ENCODE peak calls at places on chromosomes 3 and 15, in five cellular contexts. One of them, this sample, is unnamed.

GRCh38 chr3:11230807-11231206 is 41.4 kb upstream of the ATG7 start:
- DNase-seq in K562: no peak
- DNase-seq in HepG2: no peak
- DNase-seq in GM12878: no peak
- DNase-seq in H1: no peak
- DNase-seq in this sample: no peak

GRCh38 chr15:62824111-62824737 is 218.3 kb upstream of the TPM1 start:
- DNase-seq in K562: no peak
- DNase-seq in HepG2: no peak
- DNase-seq in GM12878: no peak
- DNase-seq in H1: no peak
- DNase-seq in this sample: no peak

GRCh38 chr3:25563601-25564000 is 101.1 kb downstream of the TOP2B start:
- DNase-seq in K562: no peak
- DNase-seq in HepG2: no peak
- DNase-seq in GM12878: no peak
- DNase-seq in H1: no peak
- DNase-seq in this sample: no peak

GRCh38 chr3:29438580-29438979 is 157.7 kb downstream of the RBMS3 start:
- DNase-seq in K562: no peak
- DNase-seq in HepG2: no peak
- DNase-seq in GM12878: no peak
- DNase-seq in H1: no peak
- DNase-seq in this sample: no peak

GRCh38 chr3:143092191-143092590 is 27.4 kb upstream of the CHST2 start:
- DNase-seq in K562: peak
- DNase-seq in HepG2: no peak
- DNase-seq in GM12878: no peak
- DNase-seq in H1: no peak
- DNase-seq in this sample: no peak

GRCh38 chr3:148203263-148204010 is 494.3 kb upstream of the AGTR1 start:
- DNase-seq in K562: no peak
- DNase-seq in HepG2: no peak
- DNase-seq in GM12878: no peak
- DNase-seq in H1: no peak
- DNase-seq in this sample: no peak

GRCh38 chr3:185049710-185050109 is 103.2 kb downstream of the C3orf70 start:
- DNase-seq in K562: no peak
- DNase-seq in HepG2: no peak
- DNase-seq in GM12878: no peak
- DNase-seq in H1: no peak
- DNase-seq in this sample: no peak

GRCh38 chr3:197756704-197757103 is 7.0 kb downstream of the FYTTD1 start:
- DNase-seq in K562: no peak
- DNase-seq in HepG2: no peak
- DNase-seq in GM12878: no peak
- DNase-seq in H1: no peak
- DNase-seq in this sample: no peak

GRCh38 chr3:122403489-122403888 is 12.4 kb downstream of the WDR5B start:
- DNase-seq in K562: no peak
- DNase-seq in HepG2: no peak
- DNase-seq in GM12878: no peak
- DNase-seq in H1: no peak
- DNase-seq in this sample: no peak

GRCh38 chr15:99324082-99324620 is 72.9 kb downstream of the LRRC28 start:
- DNase-seq in K562: no peak
- DNase-seq in HepG2: no peak
- DNase-seq in GM12878: peak
- DNase-seq in H1: no peak
- DNase-seq in this sample: peak

GRCh38 chr3:101849714-101850326 is 506 bp downstream of the NFKBIZ start:
- DNase-seq in K562: peak
- DNase-seq in HepG2: no peak
- DNase-seq in GM12878: no peak
- DNase-seq in H1: peak
- DNase-seq in this sample: no peak

GRCh38 chr3:112531358-112531781 is 30.4 kb downstream of the ATG3 start:
- DNase-seq in K562: peak
- DNase-seq in HepG2: peak
- DNase-seq in GM12878: no peak
- DNase-seq in H1: no peak
- DNase-seq in this sample: peak

GRCh38 chr3:167188592-167188991 is 191.5 kb downstream of the ZBBX start:
- DNase-seq in K562: no peak
- DNase-seq in HepG2: no peak
- DNase-seq in GM12878: no peak
- DNase-seq in H1: no peak
- DNase-seq in this sample: no peak

GRCh38 chr3:110750201-110750600 is 321.4 kb upstream of the NECTIN3 start:
- DNase-seq in K562: no peak
- DNase-seq in HepG2: no peak
- DNase-seq in GM12878: no peak
- DNase-seq in H1: no peak
- DNase-seq in this sample: no peak

GRCh38 chr3:8509961-8510360 is 8.3 kb downstream of the LMCD1 start:
- DNase-seq in K562: no peak
- DNase-seq in HepG2: no peak
- DNase-seq in GM12878: no peak
- DNase-seq in H1: no peak
- DNase-seq in this sample: peak
- TF ChIP-seq POLR2A in K562: no peak
- TF ChIP-seq POLR2A in HepG2: no peak
- TF ChIP-seq POLR2A in GM12878: no peak
- TF ChIP-seq POLR2A in H1: no peak
- TF ChIP-seq POLR2A in this sample: no peak

GRCh38 chr3:189557824-189558223 is 73.4 kb upstream of the TP63 start:
- DNase-seq in K562: no peak
- DNase-seq in HepG2: no peak
- DNase-seq in GM12878: no peak
- DNase-seq in H1: no peak
- DNase-seq in this sample: no peak
- TF ChIP-seq JUND in K562: no peak
- TF ChIP-seq JUND in HepG2: no peak
- TF ChIP-seq JUND in GM12878: no peak
- TF ChIP-seq JUND in H1: no peak
- TF ChIP-seq JUND in this sample: no peak

DNA sequence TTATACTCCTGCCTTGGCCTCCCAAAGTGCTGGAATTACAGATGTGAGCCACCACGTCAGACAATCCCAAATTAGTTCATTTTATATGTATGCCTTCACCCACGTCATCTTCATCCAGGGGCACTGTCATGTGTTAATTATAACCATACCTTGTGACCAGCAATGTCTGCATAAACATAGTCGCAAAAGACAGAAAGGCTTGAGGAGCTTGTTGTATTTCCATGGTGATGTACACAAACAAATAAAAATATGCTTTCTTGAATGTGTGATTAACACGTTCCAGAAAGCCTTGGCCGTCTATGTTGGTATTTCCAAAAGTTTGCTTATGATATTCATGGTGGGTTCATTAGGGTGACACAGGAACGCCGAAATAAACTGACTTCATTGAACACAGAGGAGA is 524.7 kb upstream of the ZNF717 start:
- DNase-seq in K562: no peak
- DNase-seq in HepG2: no peak
- DNase-seq in GM12878: no peak
- DNase-seq in H1: no peak
- DNase-seq in this sample: no peak
- H3K4me3 ChIP-seq in K562: no peak
- H3K4me3 ChIP-seq in HepG2: no peak
- H3K4me3 ChIP-seq in GM12878: no peak
- H3K4me3 ChIP-seq in H1: no peak
- H3K4me3 ChIP-seq in this sample: no peak

GRCh38 chr3:49029563-49029884 is 326 bp upstream of the IMPDH2 start:
- DNase-seq in K562: no peak
- DNase-seq in HepG2: no peak
- DNase-seq in GM12878: no peak
- DNase-seq in H1: no peak
- DNase-seq in this sample: no peak
- TF ChIP-seq POLR2A in K562: no peak
- TF ChIP-seq POLR2A in HepG2: no peak
- TF ChIP-seq POLR2A in GM12878: no peak
- TF ChIP-seq POLR2A in H1: no peak
- TF ChIP-seq POLR2A in this sample: no peak

DNA sequence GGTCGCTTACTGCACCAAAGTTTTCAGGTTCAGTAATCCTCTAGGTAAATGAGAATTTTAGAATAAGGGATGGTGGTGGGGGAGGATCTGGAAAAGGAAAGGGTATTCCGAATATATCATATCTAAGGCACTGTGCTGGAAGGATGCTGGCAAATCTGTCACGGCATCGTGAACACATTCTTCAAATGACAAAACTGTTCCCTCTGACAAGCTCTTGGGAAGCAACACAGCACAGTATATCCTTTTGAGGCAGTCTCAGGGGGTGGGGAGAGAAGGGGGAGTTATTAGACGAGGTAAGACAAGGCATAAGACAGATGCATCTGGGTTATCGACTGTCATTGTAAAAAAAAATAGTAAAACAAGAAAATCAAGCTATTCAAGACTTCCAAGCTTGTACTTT is 289.6 kb upstream of the LRRN1 start:
- DNase-seq in K562: no peak
- DNase-seq in HepG2: no peak
- DNase-seq in GM12878: no peak
- DNase-seq in H1: no peak
- DNase-seq in this sample: no peak
- TF ChIP-seq JUND in K562: no peak
- TF ChIP-seq JUND in HepG2: no peak
- TF ChIP-seq JUND in GM12878: no peak
- TF ChIP-seq JUND in H1: no peak
- TF ChIP-seq JUND in this sample: no peak

DNA sequence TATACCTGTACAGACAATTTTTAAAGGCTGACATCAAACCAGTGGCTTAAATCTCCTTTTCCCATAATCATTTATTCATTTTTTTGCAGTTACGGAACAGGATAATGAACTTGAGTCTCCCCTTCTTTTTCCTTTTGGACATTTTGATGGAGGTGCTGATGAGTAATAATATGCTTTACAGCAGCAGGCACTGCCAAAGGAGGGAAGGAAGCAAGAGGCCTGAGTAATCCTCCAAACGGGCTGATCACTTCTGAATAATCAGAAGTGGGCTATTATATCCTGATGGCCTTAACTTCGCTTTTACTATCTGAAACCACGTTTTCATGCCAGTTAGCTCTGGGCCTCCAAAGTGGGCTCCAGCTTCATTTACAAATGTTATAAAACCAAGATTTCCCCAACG is 527.2 kb downstream of the FOXP1 start:
- DNase-seq in K562: no peak
- DNase-seq in HepG2: no peak
- DNase-seq in GM12878: no peak
- DNase-seq in H1: no peak
- DNase-seq in this sample: no peak
- H3K4me3 ChIP-seq in K562: no peak
- H3K4me3 ChIP-seq in HepG2: no peak
- H3K4me3 ChIP-seq in GM12878: no peak
- H3K4me3 ChIP-seq in H1: no peak
- H3K4me3 ChIP-seq in this sample: no peak